ENCODE peak calls at places on chromosomes 2 and 18, in eight cellular contexts. L is HuH-7.5, S is K562, J is HTR-8/SVneo, Y is GM12891, O is myocyte, T is iPS-NIHi11, R is putamen. K is an unnamed sample.

GRCh38 chr18:56458770-56459450 is 179.5 kb downstream of the TXNL1 start:
- DNase-seq in T (no peak), S (no peak), O (no peak), Y (no peak), R (no peak), L (no peak), J (no peak), K (no peak)

GRCh38 chr2:24472416-24472815 is 18.6 kb upstream of the NCOA1 start:
- DNase-seq in O (no peak), J (no peak), L (no peak), T (no peak), R (no peak), S (no peak), Y (no peak), K (no peak)

GRCh38 chr2:169462896-169463695 is 16.2 kb upstream of the BBS5 start:
- DNase-seq in J (no peak), O (peak), R (no peak), Y (no peak), L (no peak), T (no peak), S (no peak), K (no peak)

GRCh38 chr2:179580378-179581146 is 280.9 kb downstream of the ZNF385B start:
- DNase-seq in S (no peak), R (no peak), O (peak), J (no peak), T (no peak), L (no peak), Y (no peak), K (no peak)

GRCh38 chr18:46411862-46412690 is 244.9 kb downstream of the LOXHD1 start:
- DNase-seq in S (no peak), L (no peak), Y (no peak), T (peak), J (no peak), O (peak), R (no peak), K (no peak)

GRCh38 chr2:29165362-29166236 is 50.4 kb downstream of the CLIP4 start:
- DNase-seq in O (peak), L (no peak), J (peak), S (peak), R (no peak), Y (no peak), T (no peak), K (peak)

GRCh38 chr2:142867161-142867560 is 10.3 kb upstream of the KYNU start:
- DNase-seq in S (no peak), T (no peak), Y (no peak), J (no peak), O (no peak), L (no peak), R (no peak), K (no peak)

GRCh38 chr2:71781695-71782228 is 328.4 kb downstream of the DYSF start:
- DNase-seq in Y (no peak), O (no peak), T (no peak), S (no peak), J (no peak), R (no peak), L (no peak), K (no peak)

GRCh38 chr2:113910110-113910717 is 20.3 kb downstream of the ACTR3 start:
- DNase-seq in S (peak), T (no peak), R (no peak), Y (no peak), O (no peak), J (no peak), L (no peak), K (no peak)

GRCh38 chr2:238895901-238896600 is 48.2 kb downstream of the TWIST2 start:
- DNase-seq in S (no peak), R (no peak), L (no peak), Y (no peak), J (peak), O (peak), T (peak), K (no peak)

GRCh38 chr2:55952415-55952814 is 28.8 kb upstream of the EFEMP1 start:
- DNase-seq in O (no peak), Y (no peak), R (no peak), T (no peak), S (peak), L (no peak), J (no peak), K (peak)

GRCh38 chr18:62637807-62638687 is 77.3 kb upstream of the PHLPP1 start:
- DNase-seq in J (no peak), Y (peak), S (peak), L (peak), R (peak), O (peak), T (peak), K (peak)

GRCh38 chr2:64481665-64482064 is 27.7 kb downstream of the LGALSL start:
- DNase-seq in J (no peak), T (no peak), L (no peak), Y (no peak), R (no peak), S (no peak), O (no peak), K (no peak)

GRCh38 chr2:121386707-121387106 is 101.7 kb upstream of the TFCP2L1 start:
- DNase-seq in J (no peak), R (no peak), Y (no peak), O (peak), T (no peak), L (no peak), S (no peak), K (no peak)

GRCh38 chr2:104976603-104977120 is 61.2 kb upstream of the MRPS9 start:
- DNase-seq in Y (peak), L (no peak), R (no peak), J (no peak), S (peak), T (peak), O (peak), K (peak)

GRCh38 chr2:133977385-133977784 is 276.5 kb upstream of the MGAT5 start:
- DNase-seq in Y (no peak), R (no peak), J (no peak), T (no peak), L (no peak), S (no peak), O (no peak), K (no peak)

GRCh38 chr18:32542221-32542798 is 71.6 kb upstream of the GAREM1 start:
- DNase-seq in S (no peak), O (no peak), T (no peak), R (no peak), L (no peak), J (no peak), Y (no peak), K (no peak)

GRCh38 chr2:158391876-158392275 is 64.7 kb downstream of the CCDC148 start:
- DNase-seq in Y (no peak), O (no peak), S (peak), L (no peak), J (no peak), T (no peak), R (no peak), K (peak)

GRCh38 chr2:102070058-102070642 is 72.4 kb upstream of the IL1R1 start:
- DNase-seq in T (no peak), Y (no peak), J (no peak), S (peak), O (peak), L (no peak), R (no peak), K (peak)

GRCh38 chr2:99507964-99508818 is 18.4 kb upstream of the REV1 start:
- DNase-seq in O (no peak), T (no peak), S (no peak), R (no peak), J (no peak), Y (no peak), L (no peak), K (peak)

GRCh38 chr2:216348909-216349308 is 23.4 kb downstream of the MARCHF4 start:
- DNase-seq in Y (no peak), S (no peak), R (no peak), L (no peak), J (no peak), T (no peak), O (no peak), K (no peak)

GRCh38 chr2:112317303-112318158 is 42.1 kb downstream of the ZC3H6 start:
- DNase-seq in O (no peak), L (no peak), Y (no peak), J (no peak), R (no peak), S (no peak), T (no peak), K (no peak)

GRCh38 chr2:204691911-204692510 is 146.7 kb downstream of the PARD3B start:
- DNase-seq in Y (no peak), T (peak), J (peak), L (peak), R (peak), O (peak), S (peak), K (peak)

GRCh38 chr2:10408649-10409579 is 39.2 kb downstream of the ODC1 start:
- DNase-seq in S (peak), J (peak), T (peak), L (peak), O (peak), Y (peak), R (peak), K (peak)

GRCh38 chr2:239460780-239461179 is 60.0 kb upstream of the HDAC4 start:
- DNase-seq in Y (no peak), J (no peak), T (no peak), R (no peak), L (no peak), O (no peak), S (no peak), K (no peak)

GRCh38 chr2:168945508-168945907 is 44.4 kb downstream of the G6PC2 start:
- DNase-seq in T (no peak), S (no peak), O (no peak), R (no peak), L (no peak), Y (no peak), J (no peak), K (no peak)

GRCh38 chr18:38329145-38329544 is 763.5 kb upstream of the CELF4 start:
- DNase-seq in R (no peak), L (no peak), T (no peak), O (no peak), S (no peak), J (no peak), Y (no peak), K (no peak)

GRCh38 chr2:23425338-23425871 is 40.4 kb downstream of the KLHL29 start:
- DNase-seq in L (no peak), T (no peak), O (no peak), J (no peak), R (no peak), Y (no peak), S (no peak), K (no peak)

GRCh38 chr18:42363446-42363845 is 408.4 kb downstream of the PIK3C3 start:
- DNase-seq in L (no peak), O (no peak), R (no peak), T (no peak), S (no peak), J (no peak), Y (no peak), K (no peak)

GRCh38 chr18:76983613-76984051 is 149.0 kb downstream of the MBP start:
- DNase-seq in Y (no peak), T (peak), O (no peak), R (no peak), L (no peak), J (no peak), S (no peak), K (no peak)

K was measured in OCI-M1.